ENCODE peak calls at places on chromosomes 12 and 14, in eight cellular contexts. One of them, this sample, is unnamed.
A peak's percentile ranks its signal among the peaks of the same experiment; 100 is the strongest.

GRCh38 chr12:132030367-132031038 is 80.8 kb downstream of the EP400 start:
- DNase-seq in upper lobe of right lung: no peak
- DNase-seq in IMR-90: peak; percentile 61
- DNase-seq in right atrium auricular region: no peak
- DNase-seq in pancreas: no peak
- DNase-seq in fibroblast of lung: peak; percentile 12
- DNase-seq in prostate gland: no peak
- DNase-seq in tibial nerve: no peak
- DNase-seq in this sample: no peak

GRCh38 chr14:97802974-97803373 is 1005.8 kb downstream of the VRK1 start:
- DNase-seq in upper lobe of right lung: no peak
- DNase-seq in IMR-90: no peak
- DNase-seq in right atrium auricular region: no peak
- DNase-seq in pancreas: no peak
- DNase-seq in fibroblast of lung: no peak
- DNase-seq in prostate gland: no peak
- DNase-seq in tibial nerve: no peak
- DNase-seq in this sample: no peak

GRCh38 chr14:26163761-26164160 is 434.1 kb downstream of the NOVA1 start:
- DNase-seq in upper lobe of right lung: no peak
- DNase-seq in IMR-90: peak; percentile 20
- DNase-seq in right atrium auricular region: no peak
- DNase-seq in pancreas: no peak
- DNase-seq in fibroblast of lung: peak; percentile 39
- DNase-seq in prostate gland: no peak
- DNase-seq in tibial nerve: no peak
- DNase-seq in this sample: no peak

GRCh38 chr12:126676426-126676825 is 1590.5 kb upstream of the TMEM132C start:
- DNase-seq in upper lobe of right lung: no peak
- DNase-seq in IMR-90: no peak
- DNase-seq in right atrium auricular region: no peak
- DNase-seq in pancreas: no peak
- DNase-seq in fibroblast of lung: peak; percentile 20
- DNase-seq in prostate gland: no peak
- DNase-seq in tibial nerve: no peak
- DNase-seq in this sample: no peak

GRCh38 chr12:68577949-68578348 is 32.8 kb upstream of the RAP1B start:
- DNase-seq in upper lobe of right lung: no peak
- DNase-seq in IMR-90: no peak
- DNase-seq in right atrium auricular region: no peak
- DNase-seq in pancreas: no peak
- DNase-seq in fibroblast of lung: no peak
- DNase-seq in prostate gland: no peak
- DNase-seq in tibial nerve: no peak
- DNase-seq in this sample: no peak

GRCh38 chr12:80598004-80598606 is 109.3 kb upstream of the MYF6 start:
- DNase-seq in upper lobe of right lung: no peak
- DNase-seq in IMR-90: peak; percentile 83
- DNase-seq in right atrium auricular region: no peak
- DNase-seq in pancreas: no peak
- DNase-seq in fibroblast of lung: peak; percentile 86
- DNase-seq in prostate gland: no peak
- DNase-seq in tibial nerve: no peak
- DNase-seq in this sample: no peak

GRCh38 chr12:124039276-124039675 is 66.3 kb downstream of the ZNF664 start:
- DNase-seq in upper lobe of right lung: no peak
- DNase-seq in IMR-90: peak; percentile 57
- DNase-seq in right atrium auricular region: no peak
- DNase-seq in pancreas: peak; percentile 58
- DNase-seq in fibroblast of lung: peak; percentile 86
- DNase-seq in prostate gland: no peak
- DNase-seq in tibial nerve: no peak
- DNase-seq in this sample: no peak

GRCh38 chr12:124517260-124518050 is 50.0 kb downstream of the NCOR2 start:
- DNase-seq in upper lobe of right lung: peak; percentile 86
- DNase-seq in IMR-90: peak; percentile 38
- DNase-seq in right atrium auricular region: no peak
- DNase-seq in pancreas: peak; percentile 81
- DNase-seq in fibroblast of lung: peak; percentile 58
- DNase-seq in prostate gland: peak; percentile 92
- DNase-seq in tibial nerve: peak; percentile 57
- DNase-seq in this sample: no peak

GRCh38 chr14:61555056-61555838 is 140.1 kb upstream of the HIF1A start:
- DNase-seq in upper lobe of right lung: no peak
- DNase-seq in IMR-90: peak; percentile 75
- DNase-seq in right atrium auricular region: peak; percentile 53
- DNase-seq in pancreas: no peak
- DNase-seq in fibroblast of lung: peak; percentile 78
- DNase-seq in prostate gland: no peak
- DNase-seq in tibial nerve: no peak
- DNase-seq in this sample: peak; percentile 29

GRCh38 chr14:24147761-24148428 is 597 bp downstream of the RNF31 start:
- DNase-seq in upper lobe of right lung: no peak
- DNase-seq in IMR-90: no peak
- DNase-seq in right atrium auricular region: no peak
- DNase-seq in pancreas: no peak
- DNase-seq in fibroblast of lung: no peak
- DNase-seq in prostate gland: no peak
- DNase-seq in tibial nerve: no peak
- DNase-seq in this sample: no peak

GRCh38 chr14:22509751-22510300 is 79.2 kb downstream of the DAD1 start:
- DNase-seq in upper lobe of right lung: no peak
- DNase-seq in IMR-90: no peak
- DNase-seq in right atrium auricular region: no peak
- DNase-seq in pancreas: no peak
- DNase-seq in fibroblast of lung: no peak
- DNase-seq in prostate gland: no peak
- DNase-seq in tibial nerve: no peak
- DNase-seq in this sample: no peak

GRCh38 chr12:22228022-22228875 is 106.3 kb downstream of the ST8SIA1 start:
- DNase-seq in upper lobe of right lung: no peak
- DNase-seq in IMR-90: peak; percentile 60
- DNase-seq in right atrium auricular region: no peak
- DNase-seq in pancreas: no peak
- DNase-seq in fibroblast of lung: peak; percentile 84
- DNase-seq in prostate gland: no peak
- DNase-seq in tibial nerve: no peak
- DNase-seq in this sample: no peak

GRCh38 chr12:32586390-32586789 is 92.7 kb upstream of the DNM1L start:
- DNase-seq in upper lobe of right lung: no peak
- DNase-seq in IMR-90: peak; percentile 54
- DNase-seq in right atrium auricular region: no peak
- DNase-seq in pancreas: no peak
- DNase-seq in fibroblast of lung: peak; percentile 72
- DNase-seq in prostate gland: no peak
- DNase-seq in tibial nerve: no peak
- DNase-seq in this sample: no peak

GRCh38 chr14:61491224-61491623 is 169.8 kb downstream of the PRKCH start:
- DNase-seq in upper lobe of right lung: no peak
- DNase-seq in IMR-90: no peak
- DNase-seq in right atrium auricular region: no peak
- DNase-seq in pancreas: no peak
- DNase-seq in fibroblast of lung: no peak
- DNase-seq in prostate gland: peak; percentile 77
- DNase-seq in tibial nerve: no peak
- DNase-seq in this sample: no peak

GRCh38 chr14:103124501-103125001 is 1.3 kb downstream of the TNFAIP2 start:
- DNase-seq in upper lobe of right lung: no peak
- DNase-seq in IMR-90: no peak
- DNase-seq in right atrium auricular region: no peak
- DNase-seq in pancreas: peak; percentile 11
- DNase-seq in fibroblast of lung: no peak
- DNase-seq in prostate gland: no peak
- DNase-seq in tibial nerve: no peak
- DNase-seq in this sample: no peak

GRCh38 chr12:15910864-15911696 is at the start of gene DERA:
- DNase-seq in upper lobe of right lung: peak; percentile 93
- DNase-seq in IMR-90: peak; percentile 68
- DNase-seq in right atrium auricular region: peak; percentile 75
- DNase-seq in pancreas: peak; percentile 85
- DNase-seq in fibroblast of lung: peak; percentile 74
- DNase-seq in prostate gland: peak; percentile 74
- DNase-seq in tibial nerve: peak; percentile 55
- DNase-seq in this sample: no peak
- H3K27ac ChIP-seq in upper lobe of right lung: peak within 1 kb of the TSS; percentile 95
- H3K27ac ChIP-seq in IMR-90: peak within 1 kb of the TSS; percentile 89
- H3K27ac ChIP-seq in right atrium auricular region: peak within 1 kb of the TSS; percentile 91
- H3K27ac ChIP-seq in pancreas: peak within 1 kb of the TSS; percentile 93
- H3K27ac ChIP-seq in fibroblast of lung: peak within 1 kb of the TSS; percentile 89
- H3K27ac ChIP-seq in prostate gland: peak within 1 kb of the TSS; percentile 91
- H3K27ac ChIP-seq in tibial nerve: peak within 1 kb of the TSS; percentile 95
- H3K27ac ChIP-seq in this sample: peak within 1 kb of the TSS; percentile 92

GRCh38 chr12:72270246-72270645 is 1.9 kb upstream of the TRHDE start:
- DNase-seq in upper lobe of right lung: no peak
- DNase-seq in IMR-90: no peak
- DNase-seq in right atrium auricular region: no peak
- DNase-seq in pancreas: no peak
- DNase-seq in fibroblast of lung: peak; percentile 41
- DNase-seq in prostate gland: no peak
- DNase-seq in tibial nerve: no peak
- DNase-seq in this sample: no peak

GRCh38 chr12:72268386-72268785 is 3.8 kb upstream of the TRHDE start:
- DNase-seq in upper lobe of right lung: no peak
- DNase-seq in IMR-90: no peak
- DNase-seq in right atrium auricular region: no peak
- DNase-seq in pancreas: no peak
- DNase-seq in fibroblast of lung: no peak
- DNase-seq in prostate gland: no peak
- DNase-seq in tibial nerve: no peak
- DNase-seq in this sample: no peak

GRCh38 chr12:72264548-72265175 is 7.5 kb upstream of the TRHDE start:
- DNase-seq in upper lobe of right lung: no peak
- DNase-seq in IMR-90: peak; percentile 48
- DNase-seq in right atrium auricular region: no peak
- DNase-seq in pancreas: no peak
- DNase-seq in fibroblast of lung: no peak
- DNase-seq in prostate gland: no peak
- DNase-seq in tibial nerve: no peak
- DNase-seq in this sample: no peak

GRCh38 chr12:72269491-72269890 is 2.7 kb upstream of the TRHDE start:
- DNase-seq in upper lobe of right lung: no peak
- DNase-seq in IMR-90: no peak
- DNase-seq in right atrium auricular region: no peak
- DNase-seq in pancreas: no peak
- DNase-seq in fibroblast of lung: peak; percentile 40
- DNase-seq in prostate gland: no peak
- DNase-seq in tibial nerve: no peak
- DNase-seq in this sample: no peak

DNA sequence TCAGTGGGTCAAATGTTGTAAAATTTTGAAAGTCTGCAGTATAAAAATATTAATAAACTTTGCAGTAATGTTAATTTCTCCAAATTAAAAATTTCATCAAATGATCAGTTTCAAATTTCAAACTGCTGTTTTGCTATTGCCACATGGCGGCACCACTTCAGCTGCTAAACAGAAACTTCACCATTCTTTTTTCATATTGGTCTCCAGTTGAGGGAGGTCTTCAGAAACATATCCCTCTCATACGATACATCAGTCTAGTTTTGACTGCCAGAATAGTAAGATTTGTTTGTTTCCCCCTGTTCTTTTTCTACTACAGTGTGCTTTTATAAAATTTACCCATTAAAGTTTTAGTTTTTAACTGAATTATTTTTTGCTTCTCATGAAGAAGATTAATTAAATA is 4.2 kb upstream of the TRHDE start:
- DNase-seq in upper lobe of right lung: no peak
- DNase-seq in IMR-90: peak; percentile 45
- DNase-seq in right atrium auricular region: no peak
- DNase-seq in pancreas: no peak
- DNase-seq in fibroblast of lung: peak; percentile 53
- DNase-seq in prostate gland: no peak
- DNase-seq in tibial nerve: no peak
- DNase-seq in this sample: no peak
- TF ChIP-seq CTCF in upper lobe of right lung: peak; percentile 7
- TF ChIP-seq CTCF in IMR-90: peak; percentile 51
- TF ChIP-seq CTCF in right atrium auricular region: no peak
- TF ChIP-seq CTCF in pancreas: no peak
- TF ChIP-seq CTCF in fibroblast of lung: peak; percentile 53
- TF ChIP-seq CTCF in prostate gland: no peak
- TF ChIP-seq CTCF in tibial nerve: no peak
- TF ChIP-seq CTCF in this sample: no peak

DNA sequence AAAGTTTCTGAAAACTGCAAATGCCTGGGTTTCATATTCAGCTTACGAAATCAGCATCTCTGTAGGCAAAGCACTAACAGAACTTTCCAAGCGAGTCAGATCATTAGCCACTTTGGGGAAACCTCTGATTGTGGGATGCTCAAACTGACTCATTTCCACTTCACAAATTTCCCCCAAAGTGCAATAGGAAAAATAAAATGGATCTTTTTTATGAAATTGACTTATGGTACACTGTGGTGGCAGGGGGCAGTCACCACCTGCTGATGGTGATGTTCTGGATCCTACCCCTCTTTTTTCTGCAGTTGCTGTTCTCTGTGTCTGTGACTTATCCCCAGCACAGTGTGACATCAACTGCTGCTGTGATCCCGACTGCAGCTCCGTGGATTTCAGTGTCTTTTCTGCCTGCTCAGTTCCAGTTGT is 5.6 kb downstream of the TCTN1 start:
- DNase-seq in upper lobe of right lung: no peak
- DNase-seq in IMR-90: peak; percentile 29
- DNase-seq in right atrium auricular region: no peak
- DNase-seq in pancreas: no peak
- DNase-seq in fibroblast of lung: no peak
- DNase-seq in prostate gland: no peak
- DNase-seq in tibial nerve: no peak
- DNase-seq in this sample: no peak
- H3K4me3 ChIP-seq in upper lobe of right lung: no peak overlapping the region
- H3K4me3 ChIP-seq in IMR-90: no peak overlapping the region
- H3K4me3 ChIP-seq in right atrium auricular region: no peak overlapping the region
- H3K4me3 ChIP-seq in pancreas: no peak overlapping the region
- H3K4me3 ChIP-seq in fibroblast of lung: no peak overlapping the region
- H3K4me3 ChIP-seq in prostate gland: no peak overlapping the region
- H3K4me3 ChIP-seq in tibial nerve: no peak overlapping the region
- H3K4me3 ChIP-seq in this sample: no peak overlapping the region

DNA sequence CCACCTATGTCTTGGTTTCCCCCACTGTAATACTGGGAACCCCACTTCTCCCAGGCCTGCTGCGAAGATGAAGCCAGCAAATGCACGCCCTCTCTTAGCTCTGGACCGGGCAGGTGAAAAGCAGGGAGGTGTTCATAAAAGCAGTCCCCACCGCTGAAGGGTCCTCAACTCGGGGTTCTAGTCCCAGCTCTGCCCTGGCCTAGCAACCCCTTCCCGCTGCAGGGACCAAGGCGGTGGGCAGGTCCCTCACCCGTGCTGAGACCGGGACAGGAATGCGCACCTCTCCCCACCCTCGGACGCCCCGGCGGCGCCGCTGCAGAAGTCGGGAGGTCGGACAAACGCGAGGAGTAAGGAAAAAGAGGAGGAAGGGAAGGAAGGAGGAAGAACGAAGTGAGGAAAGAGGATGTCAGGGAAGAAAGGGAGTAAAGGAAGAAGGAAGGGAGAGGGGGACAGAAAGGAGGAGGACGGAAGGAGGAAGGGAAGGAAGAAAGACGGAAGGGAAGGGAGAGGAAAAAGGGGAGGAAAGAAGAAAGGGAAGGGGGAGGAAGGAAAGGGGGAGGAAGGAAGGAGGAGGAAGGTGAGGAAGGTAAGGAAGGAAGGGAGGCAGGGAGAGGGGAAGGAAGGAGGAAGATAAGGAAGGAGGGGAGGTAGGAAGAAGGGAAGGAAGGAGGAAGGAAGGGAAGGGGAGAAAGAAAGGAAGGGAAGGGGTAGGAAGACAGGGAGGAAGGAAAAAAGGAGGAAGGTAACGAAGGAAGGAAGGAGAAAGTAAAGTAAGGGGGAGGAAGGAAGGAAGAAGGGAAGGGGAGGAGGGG is 701 bp downstream of the SPRING1 start:
- DNase-seq in upper lobe of right lung: no peak
- DNase-seq in IMR-90: no peak
- DNase-seq in right atrium auricular region: no peak
- DNase-seq in pancreas: no peak
- DNase-seq in fibroblast of lung: no peak
- DNase-seq in prostate gland: no peak
- DNase-seq in tibial nerve: no peak
- DNase-seq in this sample: no peak
- H3K27ac ChIP-seq in upper lobe of right lung: peak overlapping the region; percentile 77
- H3K27ac ChIP-seq in IMR-90: peak overlapping the region; percentile 60
- H3K27ac ChIP-seq in right atrium auricular region: peak overlapping the region; percentile 77
- H3K27ac ChIP-seq in pancreas: peak overlapping the region; percentile 60
- H3K27ac ChIP-seq in fibroblast of lung: peak overlapping the region; percentile 75
- H3K27ac ChIP-seq in prostate gland: peak overlapping the region; percentile 45
- H3K27ac ChIP-seq in tibial nerve: peak overlapping the region; percentile 80
- H3K27ac ChIP-seq in this sample: peak overlapping the region; percentile 71